ENCODE peak calls at places on chromosome 10, in five cellular contexts. One of them, this sample, is unnamed.

GRCh38 chr10:63770523-63770922 is 249.3 kb downstream of the REEP3 start:
- DNase-seq in Daoy: no peak
- DNase-seq in Kasumi-1: no peak
- DNase-seq in CD4-positive, alpha-beta memory T cell: no peak
- DNase-seq in HTR-8/SVneo: no peak
- DNase-seq in this sample: no peak

GRCh38 chr10:73099141-73099540 is 2.5 kb upstream of the P4HA1 start:
- DNase-seq in Daoy: no peak
- DNase-seq in Kasumi-1: no peak
- DNase-seq in CD4-positive, alpha-beta memory T cell: no peak
- DNase-seq in HTR-8/SVneo: no peak
- DNase-seq in this sample: no peak

GRCh38 chr10:77907900-77908717 is 18.4 kb downstream of the DLG5 start:
- DNase-seq in Daoy: no peak
- DNase-seq in Kasumi-1: peak; percentile 16
- DNase-seq in CD4-positive, alpha-beta memory T cell: no peak
- DNase-seq in HTR-8/SVneo: no peak
- DNase-seq in this sample: no peak

GRCh38 chr10:23522345-23522744 is 83.5 kb downstream of the OTUD1 start:
- DNase-seq in Daoy: no peak
- DNase-seq in Kasumi-1: no peak
- DNase-seq in CD4-positive, alpha-beta memory T cell: no peak
- DNase-seq in HTR-8/SVneo: no peak
- DNase-seq in this sample: no peak

GRCh38 chr10:29849434-29849833 is 210.0 kb downstream of the JCAD start:
- DNase-seq in Daoy: peak; percentile 87
- DNase-seq in Kasumi-1: peak; percentile 97
- DNase-seq in CD4-positive, alpha-beta memory T cell: no peak
- DNase-seq in HTR-8/SVneo: peak; percentile 68
- DNase-seq in this sample: no peak

GRCh38 chr10:132708441-132708840 is 77.5 kb downstream of the NKX6-2 start:
- DNase-seq in Daoy: no peak
- DNase-seq in Kasumi-1: no peak
- DNase-seq in CD4-positive, alpha-beta memory T cell: no peak
- DNase-seq in HTR-8/SVneo: no peak
- DNase-seq in this sample: no peak

GRCh38 chr10:72328829-72329204 is 25.9 kb downstream of the DNAJB12 start:
- DNase-seq in Daoy: no peak
- DNase-seq in Kasumi-1: no peak
- DNase-seq in CD4-positive, alpha-beta memory T cell: no peak
- DNase-seq in HTR-8/SVneo: no peak
- DNase-seq in this sample: no peak

GRCh38 chr10:85995791-85996190 is 370.8 kb downstream of the GRID1 start:
- DNase-seq in Daoy: no peak
- DNase-seq in Kasumi-1: peak; percentile 59
- DNase-seq in CD4-positive, alpha-beta memory T cell: no peak
- DNase-seq in HTR-8/SVneo: no peak
- DNase-seq in this sample: peak; percentile 27

GRCh38 chr10:127679642-127680255 is 57.2 kb upstream of the FOXI2 start:
- DNase-seq in Daoy: no peak
- DNase-seq in Kasumi-1: peak; percentile 29
- DNase-seq in CD4-positive, alpha-beta memory T cell: no peak
- DNase-seq in HTR-8/SVneo: no peak
- DNase-seq in this sample: no peak

GRCh38 chr10:33073641-33074410 is 115.8 kb upstream of the ITGB1 start:
- DNase-seq in Daoy: no peak
- DNase-seq in Kasumi-1: no peak
- DNase-seq in CD4-positive, alpha-beta memory T cell: no peak
- DNase-seq in HTR-8/SVneo: no peak
- DNase-seq in this sample: no peak

GRCh38 chr10:23370106-23370505 is 25.5 kb upstream of the C10orf67 start:
- DNase-seq in Daoy: no peak
- DNase-seq in Kasumi-1: no peak
- DNase-seq in CD4-positive, alpha-beta memory T cell: no peak
- DNase-seq in HTR-8/SVneo: peak; percentile 21
- DNase-seq in this sample: peak; percentile 23

GRCh38 chr10:119776536-119776935 is 50.7 kb downstream of the INPP5F start:
- DNase-seq in Daoy: peak; percentile 11
- DNase-seq in Kasumi-1: no peak
- DNase-seq in CD4-positive, alpha-beta memory T cell: no peak
- DNase-seq in HTR-8/SVneo: no peak
- DNase-seq in this sample: no peak

GRCh38 chr10:35307297-35307696 is 29.0 kb upstream of the CCNY start:
- DNase-seq in Daoy: peak; percentile 35
- DNase-seq in Kasumi-1: no peak
- DNase-seq in CD4-positive, alpha-beta memory T cell: no peak
- DNase-seq in HTR-8/SVneo: no peak
- DNase-seq in this sample: no peak

GRCh38 chr10:119516381-119517234 is 25.9 kb downstream of the RGS10 start:
- DNase-seq in Daoy: no peak
- DNase-seq in Kasumi-1: peak; percentile 95
- DNase-seq in CD4-positive, alpha-beta memory T cell: peak; percentile 62
- DNase-seq in HTR-8/SVneo: no peak
- DNase-seq in this sample: peak; percentile 23

GRCh38 chr10:78520737-78521430 is 487.2 kb downstream of the RPS24 start:
- DNase-seq in Daoy: peak; percentile 63
- DNase-seq in Kasumi-1: peak; percentile 67
- DNase-seq in CD4-positive, alpha-beta memory T cell: no peak
- DNase-seq in HTR-8/SVneo: peak; percentile 13
- DNase-seq in this sample: peak; percentile 72

GRCh38 chr10:123222832-123223231 is 68.6 kb downstream of the BUB3 start:
- DNase-seq in Daoy: no peak
- DNase-seq in Kasumi-1: no peak
- DNase-seq in CD4-positive, alpha-beta memory T cell: no peak
- DNase-seq in HTR-8/SVneo: no peak
- DNase-seq in this sample: no peak

GRCh38 chr10:397321-398068 is 262.2 kb downstream of the ZMYND11 start:
- DNase-seq in Daoy: no peak
- DNase-seq in Kasumi-1: no peak
- DNase-seq in CD4-positive, alpha-beta memory T cell: no peak
- DNase-seq in HTR-8/SVneo: no peak
- DNase-seq in this sample: no peak

GRCh38 chr10:65793738-65794425 is 1132.0 kb upstream of the LRRTM3 start:
- DNase-seq in Daoy: no peak
- DNase-seq in Kasumi-1: no peak
- DNase-seq in CD4-positive, alpha-beta memory T cell: no peak
- DNase-seq in HTR-8/SVneo: no peak
- DNase-seq in this sample: no peak